ENCODE peak calls at places on chromosomes 16 and 17, in five cellular contexts. L is WERI-Rb-1, A is amniotic stem cell, I is ACHN, F is esophagus squamous epithelium. K is an unnamed sample.

GRCh38 chr16:73890524-73891500 is 405.8 kb upstream of the PSMD7 start:
- DNase-seq in L (peak), I (no peak), F (no peak), A (no peak), K (no peak)

GRCh38 chr17:10635290-10635689 is 21.8 kb downstream of the MYH3 start:
- DNase-seq in I (no peak), F (no peak), A (no peak), L (no peak), K (no peak)

GRCh38 chr16:52492789-52493357 is 54.1 kb downstream of the TOX3 start:
- DNase-seq in L (no peak), I (no peak), F (no peak), A (no peak), K (no peak)

GRCh38 chr17:5780476-5780875 is 196.2 kb upstream of the NLRP1 start:
- DNase-seq in I (peak), L (no peak), A (peak), F (no peak), K (peak)

GRCh38 chr16:83792391-83792790 is 15.4 kb upstream of the HSBP1 start:
- DNase-seq in A (no peak), F (no peak), L (peak), I (no peak), K (no peak)

GRCh38 chr16:66509576-66509975 is 40.3 kb downstream of the TK2 start:
- DNase-seq in I (no peak), L (no peak), F (no peak), A (no peak), K (no peak)

GRCh38 chr17:12107905-12108304 is 87.2 kb downstream of the MAP2K4 start:
- DNase-seq in A (no peak), L (no peak), F (no peak), I (no peak), K (no peak)

GRCh38 chr16:27344707-27345106 is 30.9 kb downstream of the IL4R start:
- DNase-seq in L (no peak), A (no peak), F (no peak), I (no peak), K (no peak)

GRCh38 chr17:19746517-19746916 is 1.6 kb downstream of the ALDH3A1 start:
- DNase-seq in F (no peak), A (no peak), I (no peak), L (no peak), K (no peak)

GRCh38 chr17:81187586-81188490 is 21.8 kb upstream of the AATK start:
- DNase-seq in I (no peak), F (no peak), A (no peak), L (no peak), K (no peak)

GRCh38 chr17:65121368-65121767 is 15.8 kb upstream of the RGS9 start:
- DNase-seq in I (no peak), A (no peak), F (no peak), L (no peak), K (no peak)

GRCh38 chr16:27529962-27530361 is 19.8 kb downstream of the GTF3C1 start:
- DNase-seq in F (no peak), L (no peak), A (no peak), I (peak), K (peak)

GRCh38 chr17:17507465-17508011 is 11.3 kb upstream of the RASD1 start:
- DNase-seq in I (no peak), L (peak), F (no peak), A (no peak), K (no peak)

GRCh38 chr17:74842146-74842598 is 17.5 kb downstream of the GRIN2C start:
- DNase-seq in A (no peak), F (no peak), I (peak), L (peak), K (no peak)

GRCh38 chr17:76968707-76969597 is 100.7 kb downstream of the MGAT5B start:
- DNase-seq in A (no peak), L (peak), I (peak), F (no peak), K (no peak)

GRCh38 chr16:78684655-78685400 is 585.4 kb downstream of the WWOX start:
- DNase-seq in F (no peak), L (no peak), I (no peak), A (no peak), K (no peak)

GRCh38 chr17:49486012-49486641 is 9.0 kb upstream of the NGFR start:
- DNase-seq in L (peak), I (no peak), F (no peak), A (no peak), K (no peak)

GRCh38 chr17:17935321-17936271 is 36.6 kb downstream of the TOM1L2 start:
- DNase-seq in L (no peak), A (peak), F (no peak), I (peak), K (peak)

GRCh38 chr16:67389911-67390815 is 3.1 kb downstream of the TPPP3 start:
- DNase-seq in A (no peak), F (no peak), L (no peak), I (no peak), K (no peak)

GRCh38 chr16:47386201-47386718 is 74.6 kb downstream of the ITFG1 start:
- DNase-seq in A (no peak), I (no peak), L (no peak), F (no peak), K (no peak)

GRCh38 chr17:73015722-73016276 is 76.7 kb downstream of the SLC39A11 start:
- DNase-seq in L (no peak), F (no peak), A (no peak), I (no peak), K (no peak)

GRCh38 chr16:720507-720989 is 398 bp upstream of the ANTKMT start:
- DNase-seq in L (peak), F (no peak), I (peak), A (no peak), K (no peak)

GRCh38 chr16:5874899-5875298 is 777.3 kb upstream of the EEF2KMT start:
- DNase-seq in A (no peak), L (no peak), F (no peak), I (no peak), K (no peak)

GRCh38 chr16:19223235-19223847 is 55.3 kb downstream of the SYT17 start:
- DNase-seq in I (peak), L (peak), F (no peak), A (no peak), K (no peak)

GRCh38 chr16:27326738-27327585 is 13.2 kb downstream of the IL4R start:
- DNase-seq in A (peak), F (peak), I (peak), L (peak), K (peak)

GRCh38 chr17:77445030-77445907 is 304.5 kb downstream of the SEC14L1 start:
- DNase-seq in I (no peak), L (no peak), A (no peak), F (no peak), K (no peak)

GRCh38 chr16:65975049-65975708 is 391.3 kb upstream of the CDH5 start:
- DNase-seq in I (peak), L (no peak), A (peak), F (no peak), K (peak)

GRCh38 chr17:57109393-57110151 is 24.5 kb downstream of the AKAP1 start:
- DNase-seq in A (no peak), L (peak), I (no peak), F (no peak), K (no peak)

GRCh38 chr16:57829969-57830360 is 27.7 kb upstream of the KIFC3 start:
- DNase-seq in A (no peak), I (no peak), F (no peak), L (no peak), K (no peak)

GRCh38 chr17:17196776-17197175 is 9.4 kb downstream of the PLD6 start:
- DNase-seq in L (no peak), I (no peak), A (no peak), F (no peak), K (no peak)

GRCh38 chr16:89100601-89101302 is 7.1 kb downstream of the ACSF3 start:
- DNase-seq in I (no peak), L (no peak), A (no peak), F (no peak), K (no peak)

GRCh38 chr16:11111891-11112634 is 143.9 kb downstream of the SOCS1 start:
- DNase-seq in A (no peak), F (no peak), I (no peak), L (no peak), K (no peak)

K was measured in kidney epithelial cell.